ENCODE peak calls at places on chromosomes 11 and 22, in seven cellular contexts. One of them, this sample, is unnamed.

GRCh38 chr11:64344160-64344559 is 4.2 kb downstream of the CCDC88B start:
- DNase-seq in heart left ventricle: no peak
- DNase-seq in CD4-positive, alpha-beta memory T cell: no peak
- DNase-seq in activated T-cell treated with anti-CD3 and anti-CD28 coated beads for 1 hour: no peak
- DNase-seq in pons: no peak
- DNase-seq in fibroblast of the conjunctiva: no peak
- DNase-seq in NCI-H1417: no peak
- DNase-seq in this sample: no peak

GRCh38 chr22:27648074-27648473 is 153.5 kb downstream of the MN1 start:
- DNase-seq in activated T-cell treated with anti-CD3 and anti-CD28 coated beads for 1 hour: no peak
- DNase-seq in fibroblast of the conjunctiva: no peak
- DNase-seq in heart left ventricle: no peak
- DNase-seq in pons: no peak
- DNase-seq in CD4-positive, alpha-beta memory T cell: no peak
- DNase-seq in NCI-H1417: no peak
- DNase-seq in this sample: no peak

GRCh38 chr11:74696932-74697687 is 34.1 kb downstream of the CHRDL2 start:
- DNase-seq in fibroblast of the conjunctiva: peak
- DNase-seq in heart left ventricle: peak
- DNase-seq in NCI-H1417: no peak
- DNase-seq in pons: no peak
- DNase-seq in CD4-positive, alpha-beta memory T cell: no peak
- DNase-seq in activated T-cell treated with anti-CD3 and anti-CD28 coated beads for 1 hour: no peak
- DNase-seq in this sample: no peak

GRCh38 chr11:12007769-12008737 is at the start of gene DKK3:
- DNase-seq in fibroblast of the conjunctiva: no peak
- DNase-seq in heart left ventricle: no peak
- DNase-seq in CD4-positive, alpha-beta memory T cell: no peak
- DNase-seq in activated T-cell treated with anti-CD3 and anti-CD28 coated beads for 1 hour: no peak
- DNase-seq in NCI-H1417: no peak
- DNase-seq in pons: peak
- DNase-seq in this sample: no peak

GRCh38 chr11:47020793-47021624 is 84.4 kb downstream of the CSTPP1 start:
- DNase-seq in heart left ventricle: no peak
- DNase-seq in fibroblast of the conjunctiva: no peak
- DNase-seq in activated T-cell treated with anti-CD3 and anti-CD28 coated beads for 1 hour: no peak
- DNase-seq in pons: peak
- DNase-seq in CD4-positive, alpha-beta memory T cell: no peak
- DNase-seq in NCI-H1417: peak
- DNase-seq in this sample: no peak

GRCh38 chr11:116984589-116984988 is 113.6 kb downstream of the SIK3 start:
- DNase-seq in pons: no peak
- DNase-seq in CD4-positive, alpha-beta memory T cell: no peak
- DNase-seq in fibroblast of the conjunctiva: peak
- DNase-seq in heart left ventricle: no peak
- DNase-seq in activated T-cell treated with anti-CD3 and anti-CD28 coated beads for 1 hour: no peak
- DNase-seq in NCI-H1417: no peak
- DNase-seq in this sample: peak

GRCh38 chr11:118619444-118620205 is 12.2 kb downstream of the PHLDB1 start:
- DNase-seq in pons: peak
- DNase-seq in fibroblast of the conjunctiva: peak
- DNase-seq in NCI-H1417: no peak
- DNase-seq in activated T-cell treated with anti-CD3 and anti-CD28 coated beads for 1 hour: no peak
- DNase-seq in heart left ventricle: peak
- DNase-seq in CD4-positive, alpha-beta memory T cell: no peak
- DNase-seq in this sample: peak

GRCh38 chr11:111336582-111337256 is 38.4 kb downstream of the POU2AF3 start:
- DNase-seq in heart left ventricle: no peak
- DNase-seq in CD4-positive, alpha-beta memory T cell: no peak
- DNase-seq in pons: no peak
- DNase-seq in fibroblast of the conjunctiva: peak
- DNase-seq in NCI-H1417: no peak
- DNase-seq in activated T-cell treated with anti-CD3 and anti-CD28 coated beads for 1 hour: no peak
- DNase-seq in this sample: no peak

GRCh38 chr11:120205596-120206161 is 5.2 kb upstream of the OAF start:
- DNase-seq in NCI-H1417: no peak
- DNase-seq in fibroblast of the conjunctiva: peak
- DNase-seq in heart left ventricle: no peak
- DNase-seq in pons: no peak
- DNase-seq in CD4-positive, alpha-beta memory T cell: no peak
- DNase-seq in activated T-cell treated with anti-CD3 and anti-CD28 coated beads for 1 hour: no peak
- DNase-seq in this sample: peak

GRCh38 chr22:33835196-33835788 is 85.0 kb downstream of the LARGE1 start:
- DNase-seq in fibroblast of the conjunctiva: no peak
- DNase-seq in activated T-cell treated with anti-CD3 and anti-CD28 coated beads for 1 hour: no peak
- DNase-seq in heart left ventricle: no peak
- DNase-seq in CD4-positive, alpha-beta memory T cell: no peak
- DNase-seq in pons: no peak
- DNase-seq in NCI-H1417: peak
- DNase-seq in this sample: no peak

GRCh38 chr22:22366478-22366988 is 121.9 kb downstream of the VPREB1 start:
- DNase-seq in heart left ventricle: no peak
- DNase-seq in fibroblast of the conjunctiva: no peak
- DNase-seq in activated T-cell treated with anti-CD3 and anti-CD28 coated beads for 1 hour: no peak
- DNase-seq in pons: no peak
- DNase-seq in NCI-H1417: no peak
- DNase-seq in CD4-positive, alpha-beta memory T cell: no peak
- DNase-seq in this sample: no peak

GRCh38 chr11:113514856-113515255 is 39.7 kb upstream of the DRD2 start:
- DNase-seq in CD4-positive, alpha-beta memory T cell: no peak
- DNase-seq in activated T-cell treated with anti-CD3 and anti-CD28 coated beads for 1 hour: no peak
- DNase-seq in heart left ventricle: no peak
- DNase-seq in pons: no peak
- DNase-seq in NCI-H1417: no peak
- DNase-seq in fibroblast of the conjunctiva: no peak
- DNase-seq in this sample: peak

GRCh38 chr11:85154294-85154693 is 472.9 kb downstream of the DLG2 start:
- DNase-seq in NCI-H1417: no peak
- DNase-seq in CD4-positive, alpha-beta memory T cell: no peak
- DNase-seq in activated T-cell treated with anti-CD3 and anti-CD28 coated beads for 1 hour: no peak
- DNase-seq in heart left ventricle: no peak
- DNase-seq in fibroblast of the conjunctiva: no peak
- DNase-seq in pons: no peak
- DNase-seq in this sample: no peak

GRCh38 chr11:1358286-1358685 is 31.4 kb upstream of the BRSK2 start:
- DNase-seq in heart left ventricle: no peak
- DNase-seq in fibroblast of the conjunctiva: no peak
- DNase-seq in pons: no peak
- DNase-seq in NCI-H1417: no peak
- DNase-seq in CD4-positive, alpha-beta memory T cell: no peak
- DNase-seq in activated T-cell treated with anti-CD3 and anti-CD28 coated beads for 1 hour: no peak
- DNase-seq in this sample: no peak

GRCh38 chr22:40542821-40543540 is 93.5 kb downstream of the MRTFA start:
- DNase-seq in activated T-cell treated with anti-CD3 and anti-CD28 coated beads for 1 hour: no peak
- DNase-seq in CD4-positive, alpha-beta memory T cell: no peak
- DNase-seq in NCI-H1417: no peak
- DNase-seq in heart left ventricle: no peak
- DNase-seq in fibroblast of the conjunctiva: no peak
- DNase-seq in pons: no peak
- DNase-seq in this sample: no peak

GRCh38 chr11:78414321-78415051 is 3.1 kb downstream of the GAB2 start:
- DNase-seq in NCI-H1417: no peak
- DNase-seq in fibroblast of the conjunctiva: no peak
- DNase-seq in activated T-cell treated with anti-CD3 and anti-CD28 coated beads for 1 hour: no peak
- DNase-seq in CD4-positive, alpha-beta memory T cell: no peak
- DNase-seq in pons: peak
- DNase-seq in heart left ventricle: no peak
- DNase-seq in this sample: no peak

GRCh38 chr11:20047755-20048154 is 112.5 kb downstream of the DBX1 start:
- DNase-seq in pons: no peak
- DNase-seq in NCI-H1417: no peak
- DNase-seq in activated T-cell treated with anti-CD3 and anti-CD28 coated beads for 1 hour: no peak
- DNase-seq in heart left ventricle: no peak
- DNase-seq in fibroblast of the conjunctiva: no peak
- DNase-seq in CD4-positive, alpha-beta memory T cell: no peak
- DNase-seq in this sample: no peak

This sample was measured in HT1080.